ENCODE peak calls at places on chromosome 2, in five cellular contexts. One of them, this sample, is unnamed.

GRCh38 chr2:10787176-10787968 is 25.2 kb downstream of the PDIA6 start:
- DNase-seq in CD8-positive, alpha-beta memory T cell: no peak
- DNase-seq in erythroblast: peak; percentile 47
- DNase-seq in RCC 7860: no peak
- DNase-seq in heart left ventricle: peak; percentile 47
- DNase-seq in this sample: no peak

GRCh38 chr2:138115664-138116063 is 151.4 kb downstream of the HNMT start:
- DNase-seq in CD8-positive, alpha-beta memory T cell: no peak
- DNase-seq in erythroblast: peak; percentile 86
- DNase-seq in RCC 7860: peak; percentile 13
- DNase-seq in heart left ventricle: no peak
- DNase-seq in this sample: no peak

GRCh38 chr2:85811173-85811849 is 57.5 kb downstream of the ATOH8 start:
- DNase-seq in CD8-positive, alpha-beta memory T cell: no peak
- DNase-seq in erythroblast: no peak
- DNase-seq in RCC 7860: no peak
- DNase-seq in heart left ventricle: no peak
- DNase-seq in this sample: no peak

GRCh38 chr2:240387669-240388358 is 47.6 kb upstream of the GPC1 start:
- DNase-seq in CD8-positive, alpha-beta memory T cell: peak; percentile 43
- DNase-seq in erythroblast: no peak
- DNase-seq in RCC 7860: peak; percentile 94
- DNase-seq in heart left ventricle: peak; percentile 78
- DNase-seq in this sample: peak; percentile 76

GRCh38 chr2:220043155-220043992 is 415.9 kb downstream of the SLC4A3 start:
- DNase-seq in CD8-positive, alpha-beta memory T cell: no peak
- DNase-seq in erythroblast: no peak
- DNase-seq in RCC 7860: peak; percentile 16
- DNase-seq in heart left ventricle: no peak
- DNase-seq in this sample: no peak

GRCh38 chr2:97995734-97996624 is at the start of gene TMEM131:
- DNase-seq in CD8-positive, alpha-beta memory T cell: peak; percentile 95
- DNase-seq in erythroblast: peak; percentile 95
- DNase-seq in RCC 7860: peak; percentile 81
- DNase-seq in heart left ventricle: peak; percentile 98
- DNase-seq in this sample: peak; percentile 85

GRCh38 chr2:75994759-75995158 is 284.0 kb upstream of the GCFC2 start:
- DNase-seq in CD8-positive, alpha-beta memory T cell: no peak
- DNase-seq in erythroblast: no peak
- DNase-seq in RCC 7860: no peak
- DNase-seq in heart left ventricle: no peak
- DNase-seq in this sample: no peak

GRCh38 chr2:241279413-241279812 is 36.1 kb downstream of the HDLBP start:
- DNase-seq in CD8-positive, alpha-beta memory T cell: no peak
- DNase-seq in erythroblast: no peak
- DNase-seq in RCC 7860: no peak
- DNase-seq in heart left ventricle: no peak
- DNase-seq in this sample: no peak

GRCh38 chr2:18922276-18922675 is 332.9 kb upstream of the NT5C1B start:
- DNase-seq in CD8-positive, alpha-beta memory T cell: no peak
- DNase-seq in erythroblast: no peak
- DNase-seq in RCC 7860: no peak
- DNase-seq in heart left ventricle: no peak
- DNase-seq in this sample: no peak

GRCh38 chr2:102967451-102967850 is 205.6 kb downstream of the TMEM182 start:
- DNase-seq in CD8-positive, alpha-beta memory T cell: no peak
- DNase-seq in erythroblast: no peak
- DNase-seq in RCC 7860: peak; percentile 75
- DNase-seq in heart left ventricle: no peak
- DNase-seq in this sample: no peak

GRCh38 chr2:28269019-28269784 is 123.5 kb upstream of the FOSL2 start:
- DNase-seq in CD8-positive, alpha-beta memory T cell: no peak
- DNase-seq in erythroblast: peak; percentile 70
- DNase-seq in RCC 7860: peak; percentile 74
- DNase-seq in heart left ventricle: no peak
- DNase-seq in this sample: no peak